ENCODE peak calls at places on chromosomes 1 and 21, in ten cellular contexts. J is Panc1; A is cardiac muscle cell; X is upper lobe of right lung; W is AG09319; V is H1; O is activated CD4-positive, alpha-beta T cell treated with anti-CD3 and anti-CD28 coated beads, Interleukin-2, amount 50 U/mL, for 4 hours; T is RPMI7951; Q is Peyer's patch; B is NCI-H1694. G is an unnamed sample.

GRCh38 chr1:234666761-234667160 is 56.8 kb upstream of the IRF2BP2 start:
- DNase-seq in Q (no peak), T (no peak), X (no peak), V (no peak), O (no peak), B (no peak), W (no peak), A (no peak), J (no peak), G (no peak)

GRCh38 chr1:150109567-150109966 is 40.1 kb upstream of the PLEKHO1 start:
- DNase-seq in J (no peak), X (no peak), A (no peak), V (no peak), B (no peak), O (no peak), Q (no peak), W (no peak), T (no peak), G (no peak)

GRCh38 chr1:174968750-174969244 is 30.9 kb upstream of the CACYBP start:
- DNase-seq in Q (no peak), O (no peak), V (no peak), B (no peak), W (no peak), J (no peak), X (no peak), A (no peak), T (peak; percentile 72), G (peak; percentile 78)

GRCh38 chr21:45818276-45818903 is 163.2 kb upstream of the COL6A1 start:
- DNase-seq in X (no peak), Q (no peak), B (no peak), J (no peak), A (no peak), T (peak; percentile 77), V (no peak), O (no peak), W (peak; percentile 29), G (peak; percentile 81)

GRCh38 chr1:27042670-27043069 is 30.0 kb upstream of the TENT5B start:
- DNase-seq in A (no peak), X (no peak), T (no peak), V (no peak), W (no peak), B (no peak), Q (no peak), O (no peak), J (no peak), G (no peak)

GRCh38 chr1:158527190-158527815 is 26.9 kb downstream of the OR6Y1 start:
- DNase-seq in B (no peak), Q (no peak), V (no peak), O (no peak), X (no peak), A (peak; percentile 24), T (peak; percentile 41), J (no peak), W (no peak), G (peak; percentile 47)

GRCh38 chr1:230823835-230824485 is 44.4 kb downstream of the C1orf198 start:
- DNase-seq in W (no peak), O (no peak), V (peak; percentile 20), Q (no peak), B (no peak), A (no peak), J (no peak), X (no peak), T (no peak), G (no peak)

GRCh38 chr1:5430136-5430535 is 562.1 kb downstream of the NPHP4 start:
- DNase-seq in T (no peak), W (no peak), O (no peak), X (no peak), J (no peak), V (no peak), A (no peak), B (no peak), Q (no peak), G (no peak)

GRCh38 chr1:159005676-159006075 is 4.0 kb upstream of the IFI16 start:
- DNase-seq in W (no peak), V (peak; percentile 47), O (no peak), J (no peak), T (no peak), A (peak; percentile 2), X (no peak), Q (peak; percentile 78), B (no peak), G (peak; percentile 83)

GRCh38 chr21:41071410-41071809 is 96.5 kb upstream of the BACE2 start:
- DNase-seq in O (no peak), J (no peak), T (no peak), V (peak; percentile 72), Q (no peak), A (peak; percentile 49), X (no peak), B (peak; percentile 33), W (no peak), G (no peak)

GRCh38 chr1:72062584-72062983 is 219.8 kb downstream of the NEGR1 start:
- DNase-seq in J (no peak), V (no peak), W (no peak), A (peak; percentile 26), O (no peak), Q (no peak), B (no peak), X (no peak), T (no peak), G (peak; percentile 17)

GRCh38 chr1:160046494-160047115 is 14.8 kb upstream of the PIGM start:
- DNase-seq in J (no peak), O (peak; percentile 17), X (no peak), W (no peak), A (peak; percentile 49), V (peak; percentile 76), Q (no peak), T (peak; percentile 60), B (peak; percentile 20), G (peak; percentile 55)

GRCh38 chr1:111516008-111516535 is 12.6 kb upstream of the ADORA3 start:
- DNase-seq in X (peak; percentile 68), B (no peak), V (peak; percentile 67), J (no peak), Q (peak; percentile 62), T (no peak), W (no peak), O (no peak), A (no peak), G (peak; percentile 89)

GRCh38 chr1:43934279-43934985 is 831 bp downstream of the ARTN start:
- DNase-seq in W (no peak), X (peak; percentile 87), O (peak; percentile 42), A (peak; percentile 89), T (peak; percentile 73), B (peak; percentile 30), J (no peak), Q (peak; percentile 49), V (peak; percentile 94), G (peak; percentile 64)

GRCh38 chr1:214525535-214526019 is 25.8 kb downstream of the PTPN14 start:
- DNase-seq in V (no peak), A (no peak), J (no peak), O (no peak), B (no peak), T (peak; percentile 88), X (no peak), W (peak; percentile 57), Q (no peak), G (no peak)

GRCh38 chr1:227924838-227925574 is 22.7 kb downstream of the WNT9A start:
- DNase-seq in V (no peak), A (no peak), X (peak; percentile 84), W (no peak), J (no peak), T (peak; percentile 47), B (no peak), Q (no peak), O (no peak), G (no peak)